ENCODE peak calls at places on chromosome 14, in nine cellular contexts. F, A, L, B, E, S, Q, V and P are unnamed samples.

GRCh38 chr14:68977137-68977740 is 1.9 kb downstream of the ACTN1 start:
- DNase-seq in F (peak; percentile 85), A (no peak), L (no peak), B (peak; percentile 40), E (peak; percentile 36), S (peak; percentile 44), Q (no peak), V (no peak), P (no peak)

GRCh38 chr14:90424686-90425255 is 27.9 kb downstream of the CALM1 start:
- DNase-seq in F (no peak), A (no peak), L (no peak), B (no peak), E (no peak), S (no peak), Q (no peak), V (no peak), P (no peak)

GRCh38 chr14:91350813-91351507 is 66.7 kb downstream of the CCDC88C start:
- DNase-seq in F (peak; percentile 79), A (no peak), L (no peak), B (peak; percentile 88), E (peak; percentile 74), S (no peak), Q (no peak), V (peak; percentile 44), P (no peak)

GRCh38 chr14:53432378-53432802 is 279.3 kb upstream of the DDHD1 start:
- DNase-seq in F (no peak), A (no peak), L (peak; percentile 39), B (no peak), E (no peak), S (peak; percentile 82), Q (no peak), V (no peak), P (no peak)

GRCh38 chr14:61451891-61452400 is 130.6 kb downstream of the PRKCH start:
- DNase-seq in F (peak; percentile 56), A (no peak), L (no peak), B (no peak), E (no peak), S (no peak), Q (no peak), V (no peak), P (no peak)

GRCh38 chr14:36654185-36655053 is 7.2 kb upstream of the PAX9 start:
- DNase-seq in F (no peak), A (no peak), L (no peak), B (no peak), E (no peak), S (no peak), Q (no peak), V (no peak), P (no peak)

GRCh38 chr14:99946652-99947489 is 118.4 kb upstream of the EVL start:
- DNase-seq in F (peak; percentile 83), A (no peak), L (no peak), B (peak; percentile 29), E (peak; percentile 57), S (peak; percentile 23), Q (peak; percentile 35), V (peak; percentile 53), P (peak; percentile 38)

GRCh38 chr14:73731111-73731510 is 16.9 kb upstream of the PNMA1 start:
- DNase-seq in F (no peak), A (no peak), L (no peak), B (no peak), E (no peak), S (no peak), Q (no peak), V (no peak), P (no peak)

GRCh38 chr14:27050195-27050594 is 452.4 kb upstream of the NOVA1 start:
- DNase-seq in F (no peak), A (no peak), L (no peak), B (no peak), E (no peak), S (no peak), Q (no peak), V (no peak), P (no peak)

GRCh38 chr14:51593397-51593796 is 58.3 kb upstream of the FRMD6 start:
- DNase-seq in F (no peak), A (no peak), L (no peak), B (no peak), E (no peak), S (peak; percentile 16), Q (no peak), V (no peak), P (no peak)

GRCh38 chr14:65502676-65503124 is 90.2 kb downstream of the FUT8 start:
- DNase-seq in F (no peak), A (no peak), L (peak; percentile 88), B (no peak), E (no peak), S (no peak), Q (no peak), V (no peak), P (no peak)

GRCh38 chr14:102320671-102321455 is 1.3 kb downstream of the ZNF839 start:
- DNase-seq in F (no peak), A (no peak), L (no peak), B (no peak), E (no peak), S (no peak), Q (no peak), V (no peak), P (no peak)

GRCh38 chr14:53954551-53955233 is 1.9 kb downstream of the BMP4 start:
- DNase-seq in F (no peak), A (no peak), L (peak; percentile 45), B (no peak), E (peak; percentile 34), S (no peak), Q (no peak), V (no peak), P (peak; percentile 34)

GRCh38 chr14:100110801-100111200 is 45.6 kb downstream of the EVL start:
- DNase-seq in F (no peak), A (no peak), L (no peak), B (no peak), E (no peak), S (no peak), Q (no peak), V (no peak), P (no peak)

GRCh38 chr14:67151082-67151666 is 38.1 kb upstream of the GARIN2 start:
- DNase-seq in F (no peak), A (no peak), L (peak; percentile 8), B (no peak), E (no peak), S (no peak), Q (no peak), V (no peak), P (no peak)

GRCh38 chr14:76024211-76024907 is 38.8 kb downstream of the IFT43 start:
- DNase-seq in F (no peak), A (no peak), L (no peak), B (no peak), E (no peak), S (no peak), Q (no peak), V (no peak), P (no peak)

GRCh38 chr14:105682956-105683570 is 156.7 kb downstream of the TMEM121 start:
- DNase-seq in F (peak; percentile 54), A (no peak), L (no peak), B (no peak), E (no peak), S (no peak), Q (no peak), V (no peak), P (no peak)

GRCh38 chr14:106044949-106045596 is 518.7 kb downstream of the TMEM121 start:
- DNase-seq in F (peak; percentile 92), A (no peak), L (no peak), B (peak; percentile 75), E (peak; percentile 91), S (peak; percentile 32), Q (peak; percentile 64), V (peak; percentile 90), P (peak; percentile 68)

GRCh38 chr14:85421166-85421877 is 108.6 kb upstream of the FLRT2 start:
- DNase-seq in F (no peak), A (no peak), L (peak; percentile 67), B (no peak), E (no peak), S (peak; percentile 80), Q (no peak), V (no peak), P (no peak)

GRCh38 chr14:34498684-34499412 is 36.8 kb upstream of the SPTSSA start:
- DNase-seq in F (no peak), A (no peak), L (peak; percentile 26), B (peak; percentile 6), E (no peak), S (peak; percentile 28), Q (peak; percentile 53), V (no peak), P (peak; percentile 64)

GRCh38 chr14:60151715-60152114 is 13.5 kb downstream of the DHRS7 start:
- DNase-seq in F (peak; percentile 73), A (peak; percentile 54), L (peak; percentile 77), B (peak; percentile 84), E (peak; percentile 66), S (peak; percentile 94), Q (peak; percentile 60), V (peak; percentile 40), P (peak; percentile 44)

GRCh38 chr14:68470361-68470760 is 322.5 kb downstream of the ZFP36L1 start:
- DNase-seq in F (no peak), A (no peak), L (no peak), B (no peak), E (no peak), S (no peak), Q (no peak), V (no peak), P (no peak)

GRCh38 chr14:90811641-90812040 is 4.6 kb downstream of the TTC7B start:
- DNase-seq in F (no peak), A (no peak), L (no peak), B (no peak), E (no peak), S (no peak), Q (no peak), V (no peak), P (no peak)

GRCh38 chr14:90903101-90903500 is 86.9 kb upstream of the TTC7B start:
- DNase-seq in F (peak; percentile 66), A (no peak), L (peak; percentile 36), B (peak; percentile 63), E (peak; percentile 57), S (peak; percentile 30), Q (peak; percentile 69), V (peak; percentile 44), P (peak; percentile 74)

GRCh38 chr14:74634481-74634880 is 22.4 kb upstream of the LTBP2 start:
- DNase-seq in F (no peak), A (no peak), L (peak; percentile 67), B (no peak), E (no peak), S (no peak), Q (no peak), V (no peak), P (no peak)

GRCh38 chr14:43687866-43688265 is 819.2 kb downstream of the FSCB start:
- DNase-seq in F (no peak), A (no peak), L (peak; percentile 63), B (no peak), E (no peak), S (no peak), Q (no peak), V (no peak), P (no peak)